ENCODE peak calls at places on chromosomes 5 and 9, in eight cellular contexts. Q, N, R, B, K, M, X and C are unnamed samples.
A peak's percentile ranks its signal among the peaks of the same experiment; 100 is the strongest.

GRCh38 chr9:28951945-28952344 is 1378.7 kb upstream of the C9orf72 start:
- DNase-seq in K (no peak), R (no peak), B (no peak), Q (no peak), M (no peak), X (no peak), N (no peak), C (peak; percentile 27)

GRCh38 chr5:132767150-132767549 is 9.9 kb downstream of the SEPTIN8 start:
- DNase-seq in N (no peak), M (no peak), Q (no peak), R (no peak), X (no peak), B (no peak), K (no peak), C (no peak)

GRCh38 chr5:78327761-78328510 is 32.5 kb upstream of the SCAMP1 start:
- DNase-seq in R (no peak), K (no peak), M (no peak), B (no peak), X (no peak), Q (peak; percentile 67), N (no peak), C (peak; percentile 86)

GRCh38 chr9:134010310-134010709 is 15.0 kb upstream of the BRD3OS start:
- DNase-seq in B (no peak), N (no peak), R (no peak), Q (no peak), M (no peak), K (no peak), X (no peak), C (no peak)

GRCh38 chr9:134028575-134029247 is 3.4 kb downstream of the BRD3OS start:
- DNase-seq in Q (no peak), X (no peak), N (no peak), R (peak; percentile 59), K (no peak), B (no peak), M (no peak), C (no peak)

GRCh38 chr9:113587471-113588031 is 124.0 kb downstream of the RGS3 start:
- DNase-seq in K (no peak), X (peak; percentile 53), Q (no peak), B (peak; percentile 41), N (peak; percentile 79), M (peak; percentile 67), R (no peak), C (no peak)

GRCh38 chr5:138659561-138659960 is 84.4 kb upstream of the HSPA9 start:
- DNase-seq in X (no peak), R (no peak), Q (no peak), N (no peak), M (no peak), B (no peak), K (no peak), C (no peak)

GRCh38 chr5:73482383-73483193 is 15.7 kb upstream of the BTF3 start:
- DNase-seq in R (no peak), Q (no peak), X (peak; percentile 65), K (no peak), B (no peak), N (no peak), M (no peak), C (no peak)

GRCh38 chr5:176810687-176811501 is 535 bp downstream of the UNC5A start:
- DNase-seq in B (no peak), Q (no peak), R (no peak), K (no peak), N (no peak), M (no peak), X (no peak), C (no peak)

GRCh38 chr5:90264930-90265857 is 144.4 kb downstream of the CETN3 start:
- DNase-seq in N (peak; percentile 40), M (peak; percentile 55), R (peak; percentile 74), Q (peak; percentile 44), K (peak; percentile 15), X (peak; percentile 81), B (peak; percentile 79), C (peak; percentile 55)

GRCh38 chr5:78927657-78928282 is 57.3 kb downstream of the ARSB start:
- DNase-seq in M (no peak), R (no peak), B (no peak), N (no peak), Q (no peak), K (no peak), X (peak; percentile 96), C (no peak)

GRCh38 chr9:30235564-30235963 is 2148.9 kb upstream of the ACO1 start:
- DNase-seq in M (no peak), R (no peak), X (no peak), B (no peak), Q (no peak), K (no peak), N (no peak), C (no peak)

GRCh38 chr9:8224381-8224791 is 424.8 kb upstream of the DMAC1 start:
- DNase-seq in K (no peak), Q (no peak), M (no peak), N (no peak), X (no peak), R (no peak), B (no peak), C (no peak)

GRCh38 chr9:113631811-113632665 is 168.5 kb downstream of the RGS3 start:
- DNase-seq in B (no peak), K (no peak), X (no peak), M (no peak), N (no peak), R (no peak), Q (no peak), C (no peak)

GRCh38 chr9:135500071-135500524 is 384 bp upstream of the MRPS2 start:
- DNase-seq in B (no peak), X (no peak), R (no peak), M (no peak), K (no peak), Q (no peak), N (no peak), C (no peak)

GRCh38 chr9:128175102-128175563 is 15.1 kb downstream of the BBLN start:
- DNase-seq in R (no peak), Q (no peak), N (no peak), M (no peak), B (no peak), X (no peak), K (no peak), C (no peak)

GRCh38 chr5:144468542-144468941 is 297.9 kb downstream of the KCTD16 start:
- DNase-seq in K (no peak), Q (no peak), N (no peak), X (no peak), M (no peak), R (no peak), B (no peak), C (no peak)

GRCh38 chr5:144465441-144465840 is 294.8 kb downstream of the KCTD16 start:
- DNase-seq in K (no peak), X (no peak), B (no peak), R (no peak), N (no peak), M (no peak), Q (no peak), C (no peak)

GRCh38 chr5:144469106-144469505 is 298.4 kb downstream of the KCTD16 start:
- DNase-seq in R (no peak), N (no peak), Q (no peak), M (no peak), K (no peak), X (no peak), B (no peak), C (no peak)

GRCh38 chr5:144473650-144474049 is 303.0 kb downstream of the KCTD16 start:
- DNase-seq in R (no peak), Q (no peak), X (no peak), B (no peak), M (no peak), N (no peak), K (no peak), C (no peak)

DNA sequence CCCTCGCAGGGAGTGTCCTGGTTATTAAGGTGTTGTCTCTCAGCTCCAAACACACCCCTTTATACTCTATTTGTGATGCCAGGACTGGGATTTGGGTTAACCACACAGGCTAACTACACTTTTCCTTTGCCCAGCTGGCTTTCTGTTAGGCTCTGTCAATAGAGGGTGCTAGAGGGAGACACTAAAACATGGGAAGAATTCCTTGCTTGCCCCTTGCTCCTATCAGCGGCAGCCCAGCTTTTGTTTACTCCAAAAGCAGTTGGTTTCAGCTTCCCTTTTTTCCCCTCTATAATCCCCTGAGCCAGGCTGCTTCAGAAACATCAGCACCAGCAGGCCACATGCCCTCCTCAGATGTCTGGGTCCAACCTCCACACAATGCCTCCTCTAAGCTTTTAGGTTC is 297.1 kb downstream of the KCTD16 start:
- DNase-seq in N (no peak), X (peak; percentile 28), Q (no peak), K (no peak), R (peak; percentile 34), B (peak; percentile 31), M (no peak), C (peak; percentile 37)
- TF ChIP-seq CTCF in N (no peak), X (peak; percentile 82), Q (no peak), K (no peak), R (peak; percentile 36), B (no peak), M (no peak), C (peak; percentile 86)

DNA sequence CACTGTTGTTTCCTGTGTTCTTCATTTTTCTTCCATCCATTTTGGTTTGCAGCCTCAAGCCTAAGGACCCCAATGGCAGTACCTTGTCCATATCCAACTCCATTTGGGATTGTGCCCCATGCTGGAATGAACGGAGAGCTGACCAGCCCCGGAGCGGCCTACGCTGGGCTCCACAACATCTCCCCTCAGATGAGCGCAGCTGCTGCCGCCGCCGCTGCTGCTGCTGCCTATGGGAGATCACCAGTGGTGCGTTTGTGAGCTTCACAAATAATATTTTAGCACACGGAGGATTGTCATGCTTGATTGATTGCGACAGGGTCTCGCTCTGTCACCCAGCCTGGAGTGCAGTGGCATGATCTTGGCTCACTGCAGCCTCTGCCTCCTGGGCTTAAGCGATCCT is 136.8 kb downstream of the TLE4 start:
- DNase-seq in K (no peak), N (no peak), M (no peak), B (no peak), R (no peak), Q (no peak), X (no peak), C (no peak)
- H3K36me3 ChIP-seq in K (peaks cover 40% of the 10 kb centered on the region), N (no peaks in the 10 kb centered on the region), M (no peaks in the 10 kb centered on the region), B (no peaks in the 10 kb centered on the region), R (no peaks in the 10 kb centered on the region), Q (peaks cover 84% of the 10 kb centered on the region), X (peaks cover 6% of the 10 kb centered on the region), C (peaks cover 6% of the 10 kb centered on the region)

GRCh38 chr9:91004992-91005391 is 203.4 kb downstream of the SYK start:
- DNase-seq in B (no peak), K (no peak), M (no peak), Q (no peak), R (no peak), N (no peak), X (no peak), C (no peak)
- TF ChIP-seq CTCF in B (no peak), K (no peak), M (no peak), Q (no peak), R (no peak), N (no peak), X (no peak), C (no peak)

DNA sequence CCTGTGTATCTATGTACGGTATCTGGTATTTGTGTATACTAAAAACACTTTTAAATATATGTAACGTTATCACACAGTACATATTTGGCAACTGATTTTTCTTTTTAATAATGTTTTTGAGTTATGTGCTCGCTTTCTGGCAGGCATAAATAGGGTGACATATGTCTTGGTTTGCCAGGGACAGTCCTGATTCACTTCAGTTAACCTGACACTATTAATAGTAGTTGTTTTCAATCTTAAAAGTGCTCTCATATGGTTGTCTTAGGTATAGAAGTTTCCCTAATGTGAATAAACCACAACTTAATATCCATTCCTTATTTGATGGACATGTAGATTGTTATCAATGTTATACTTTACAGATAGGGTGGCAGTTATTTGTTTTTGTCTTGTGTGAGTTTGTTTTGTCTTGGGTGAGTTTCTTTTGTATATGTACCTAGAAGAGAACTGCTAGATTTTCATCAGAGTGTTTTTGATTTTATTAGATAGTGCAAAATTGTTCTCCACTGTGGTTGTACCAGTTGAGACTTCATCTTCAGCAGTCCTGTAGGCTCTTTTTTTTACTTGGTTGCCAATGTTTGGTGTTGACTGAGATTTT is 7.9 kb downstream of the G3BP1 start:
- DNase-seq in R (no peak), Q (no peak), B (no peak), N (no peak), K (no peak), M (no peak), X (no peak), C (no peak)
- H3K36me3 ChIP-seq in R (no peaks in the 10 kb centered on the region), Q (peaks cover 15% of the 10 kb centered on the region), B (no peaks in the 10 kb centered on the region), N (no peaks in the 10 kb centered on the region), K (peaks cover 4% of the 10 kb centered on the region), M (no peaks in the 10 kb centered on the region), X (peaks cover 2% of the 10 kb centered on the region), C (peaks cover 4% of the 10 kb centered on the region)